ENCODE peak calls at places on chromosome 18, in seven cellular contexts. T, M, H, A, R, Z and Q are unnamed samples.

GRCh38 chr18:10370716-10371115 is 83.7 kb upstream of the APCDD1 start:
- DNase-seq in H (no peak), A (no peak), T (no peak), M (no peak), Z (no peak), R (no peak), Q (no peak)

GRCh38 chr18:69490813-69491212 is 90.1 kb downstream of the DOK6 start:
- DNase-seq in A (peak; percentile 57), R (no peak), Z (no peak), T (no peak), M (peak; percentile 86), H (peak; percentile 21), Q (peak; percentile 69)

GRCh38 chr18:25814841-25815458 is 275.5 kb downstream of the SS18 start:
- DNase-seq in Z (no peak), M (no peak), R (no peak), A (no peak), H (no peak), T (no peak), Q (no peak)

GRCh38 chr18:48609820-48610815 is 71.3 kb downstream of the CTIF start:
- DNase-seq in Z (no peak), A (no peak), H (no peak), R (no peak), T (no peak), M (no peak), Q (no peak)

GRCh38 chr18:9335255-9336045 is 877 bp downstream of the TWSG1 start:
- DNase-seq in R (no peak), T (no peak), Z (no peak), M (peak; percentile 36), A (peak; percentile 30), H (peak; percentile 22), Q (peak; percentile 34)

GRCh38 chr18:80231616-80232015 is 15.7 kb downstream of the PARD6G start:
- DNase-seq in T (no peak), H (no peak), M (no peak), Z (no peak), A (no peak), R (no peak), Q (no peak)

GRCh38 chr18:76686737-76687231 is 135.6 kb upstream of the ZNF236 start:
- DNase-seq in H (peak; percentile 61), Z (peak; percentile 78), R (peak; percentile 53), T (peak; percentile 67), M (peak; percentile 91), A (peak; percentile 77), Q (peak; percentile 78)

GRCh38 chr18:51107594-51108305 is 77.7 kb downstream of the SMAD4 start:
- DNase-seq in H (no peak), M (no peak), A (no peak), T (no peak), Z (no peak), R (no peak), Q (peak; percentile 11)

GRCh38 chr18:48675912-48676311 is 137.1 kb downstream of the CTIF start:
- DNase-seq in Z (no peak), A (no peak), R (no peak), H (no peak), M (no peak), T (no peak), Q (no peak)

GRCh38 chr18:35205199-35205712 is 35.6 kb upstream of the ZNF397 start:
- DNase-seq in Z (no peak), R (no peak), T (no peak), A (no peak), H (no peak), M (no peak), Q (no peak)

GRCh38 chr18:79527656-79528055 is 131.9 kb downstream of the NFATC1 start:
- DNase-seq in R (no peak), T (peak; percentile 27), Z (no peak), M (no peak), A (no peak), H (no peak), Q (no peak)

GRCh38 chr18:26003391-26003790 is 87.0 kb downstream of the SS18 start:
- DNase-seq in M (no peak), T (no peak), Z (no peak), A (peak; percentile 45), H (no peak), R (peak; percentile 7), Q (peak; percentile 19)

GRCh38 chr18:37452015-37452414 is 113.6 kb downstream of the CELF4 start:
- DNase-seq in A (no peak), R (no peak), H (no peak), Z (no peak), M (no peak), T (no peak), Q (no peak)

GRCh38 chr18:51082571-51083264 is 52.7 kb downstream of the SMAD4 start:
- DNase-seq in Z (no peak), A (peak; percentile 33), H (no peak), M (peak; percentile 37), R (no peak), T (no peak), Q (peak; percentile 47)

DNA sequence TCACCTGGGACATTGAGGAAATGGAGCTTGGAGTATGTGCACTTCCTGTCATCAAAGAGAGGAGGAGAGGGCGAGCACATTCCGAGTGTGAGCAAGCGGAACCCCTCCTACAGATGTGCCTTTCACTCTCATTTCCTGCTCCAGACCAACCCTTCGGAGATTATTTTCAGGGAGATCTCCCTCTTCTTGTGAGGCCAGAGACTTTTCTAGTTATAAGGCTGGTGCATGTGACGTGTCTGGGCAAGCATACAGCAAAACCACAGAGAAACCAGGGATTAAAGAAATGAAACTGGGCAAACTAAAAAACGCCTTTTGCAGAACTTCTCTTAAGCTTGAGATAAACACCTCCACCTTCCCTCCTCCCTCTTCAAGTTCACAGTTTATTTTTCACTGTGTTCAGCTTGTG is 409.2 kb upstream of the TCF4 start:
- DNase-seq in A (no peak), R (no peak), M (peak; percentile 73), H (no peak), Z (no peak), T (no peak), Q (no peak)
- TF ChIP-seq CTCF in A (peak; percentile 9), R (no peak), M (peak; percentile 28), H (no peak), Z (no peak), T (no peak), Q (no peak)

DNA sequence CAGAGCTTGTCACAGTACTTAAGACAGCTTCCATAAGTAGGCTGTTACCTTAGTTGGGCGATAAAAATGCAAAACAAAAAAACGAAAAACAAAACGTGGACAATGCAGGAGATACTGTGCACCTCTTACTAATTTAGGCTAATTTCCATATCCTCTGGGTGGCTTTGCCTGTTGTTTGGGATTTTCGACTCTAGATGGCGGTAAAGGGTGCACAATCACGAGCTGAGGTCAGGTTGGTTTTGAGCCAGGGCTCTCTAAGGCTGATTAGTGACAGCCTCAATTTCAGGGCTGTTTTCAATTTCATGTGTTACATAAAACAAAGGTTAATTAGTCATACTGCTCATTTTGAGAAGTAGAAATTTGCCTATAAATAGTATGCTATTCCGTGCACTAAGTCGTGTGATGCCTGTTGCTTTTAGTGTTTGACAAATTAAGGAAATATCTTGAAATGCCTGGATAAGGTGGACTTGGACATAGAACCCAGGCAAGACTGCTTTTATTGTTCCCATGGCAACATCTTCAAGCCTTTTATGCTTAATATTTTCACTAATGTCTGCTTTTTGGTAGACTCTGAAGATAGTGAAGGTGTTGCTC is 493.1 kb downstream of the SOCS6 start:
- DNase-seq in A (peak; percentile 60), T (no peak), H (peak; percentile 0), R (no peak), M (no peak), Z (peak; percentile 26), Q (peak; percentile 60)
- TF ChIP-seq CTCF in A (peak; percentile 81), T (peak; percentile 59), H (peak; percentile 35), R (no peak), M (peak; percentile 16), Z (peak; percentile 55), Q (peak; percentile 80)

GRCh38 chr18:45877403-45877802 is 51.9 kb downstream of the SIGLEC15 start:
- DNase-seq in T (no peak), A (no peak), R (no peak), H (no peak), M (no peak), Z (no peak), Q (no peak)
- TF ChIP-seq CTCF in T (no peak), A (no peak), R (no peak), H (no peak), M (no peak), Z (no peak), Q (no peak)

GRCh38 chr18:2706903-2707302 is 51.4 kb downstream of the SMCHD1 start:
- DNase-seq in T (no peak), Z (no peak), R (no peak), H (no peak), A (no peak), M (no peak), Q (peak; percentile 6)
- TF ChIP-seq CTCF in T (no peak), Z (no peak), R (no peak), H (no peak), A (no peak), M (no peak), Q (no peak)

DNA sequence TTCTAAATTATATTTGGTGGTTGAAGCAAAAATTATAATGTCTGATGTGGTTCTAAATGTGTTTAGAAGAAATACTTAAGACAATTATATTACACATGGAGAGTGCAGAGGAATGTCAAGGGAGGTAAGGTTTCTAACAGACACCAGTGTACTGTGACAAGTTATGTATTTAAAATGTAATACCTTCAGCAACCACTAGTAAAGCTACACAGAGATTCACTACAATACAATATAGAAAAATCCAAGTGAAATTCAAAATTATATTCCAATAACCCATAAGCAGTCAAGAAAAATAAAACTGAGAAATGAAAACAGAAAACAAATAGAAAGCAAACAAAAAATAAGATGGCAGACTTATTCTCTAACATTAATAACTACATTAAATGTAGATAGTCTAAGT is 249.5 kb upstream of the KLHL14 start:
- DNase-seq in A (no peak), M (no peak), H (no peak), Z (no peak), T (no peak), R (no peak), Q (no peak)
- TF ChIP-seq CTCF in A (no peak), M (no peak), H (no peak), Z (no peak), T (no peak), R (no peak), Q (no peak)